ENCODE peak calls at places on chromosomes 13 and 19, in seven cellular contexts. One of them, this sample, is unnamed.

GRCh38 chr13:30763786-30764440 is 28.6 kb downstream of the ALOX5AP start:
- DNase-seq in astrocyte of the cerebellum: no peak
- DNase-seq in tibial artery: no peak
- DNase-seq in heart right ventricle: no peak
- DNase-seq in GM10248: no peak
- DNase-seq in GM12865: no peak
- DNase-seq in thyroid gland: no peak
- DNase-seq in this sample: no peak

GRCh38 chr13:94620286-94620896 is 18.7 kb downstream of the GPR180 start:
- DNase-seq in astrocyte of the cerebellum: no peak
- DNase-seq in tibial artery: no peak
- DNase-seq in heart right ventricle: no peak
- DNase-seq in GM10248: peak
- DNase-seq in GM12865: peak
- DNase-seq in thyroid gland: peak
- DNase-seq in this sample: no peak

GRCh38 chr13:34833562-34834182 is 108.4 kb upstream of the NBEA start:
- DNase-seq in astrocyte of the cerebellum: no peak
- DNase-seq in tibial artery: no peak
- DNase-seq in heart right ventricle: no peak
- DNase-seq in GM10248: no peak
- DNase-seq in GM12865: peak
- DNase-seq in thyroid gland: no peak
- DNase-seq in this sample: peak

GRCh38 chr19:51735759-51736449 is 12.1 kb upstream of the HAS1 start:
- DNase-seq in astrocyte of the cerebellum: peak
- DNase-seq in tibial artery: peak
- DNase-seq in heart right ventricle: peak
- DNase-seq in GM10248: no peak
- DNase-seq in GM12865: no peak
- DNase-seq in thyroid gland: no peak
- DNase-seq in this sample: no peak

GRCh38 chr19:33376423-33376822 is 2.9 kb downstream of the CEBPG start:
- DNase-seq in astrocyte of the cerebellum: peak
- DNase-seq in tibial artery: peak
- DNase-seq in heart right ventricle: peak
- DNase-seq in GM10248: no peak
- DNase-seq in GM12865: no peak
- DNase-seq in thyroid gland: peak
- DNase-seq in this sample: peak

GRCh38 chr13:21917046-21918010 is 246.5 kb downstream of the FGF9 start:
- DNase-seq in astrocyte of the cerebellum: no peak
- DNase-seq in tibial artery: no peak
- DNase-seq in heart right ventricle: no peak
- DNase-seq in GM10248: no peak
- DNase-seq in GM12865: no peak
- DNase-seq in thyroid gland: no peak
- DNase-seq in this sample: no peak

GRCh38 chr19:32498641-32499200 is 82.3 kb upstream of the PDCD5 start:
- DNase-seq in astrocyte of the cerebellum: no peak
- DNase-seq in tibial artery: no peak
- DNase-seq in heart right ventricle: no peak
- DNase-seq in GM10248: no peak
- DNase-seq in GM12865: no peak
- DNase-seq in thyroid gland: no peak
- DNase-seq in this sample: no peak

GRCh38 chr19:53019684-53020083 is 6.0 kb downstream of the ERVV-1 start:
- DNase-seq in astrocyte of the cerebellum: no peak
- DNase-seq in tibial artery: no peak
- DNase-seq in heart right ventricle: no peak
- DNase-seq in GM10248: no peak
- DNase-seq in GM12865: no peak
- DNase-seq in thyroid gland: peak
- DNase-seq in this sample: no peak

GRCh38 chr13:74040200-74040599 is 94.0 kb downstream of the KLF12 start:
- DNase-seq in astrocyte of the cerebellum: no peak
- DNase-seq in tibial artery: no peak
- DNase-seq in heart right ventricle: peak
- DNase-seq in GM10248: peak
- DNase-seq in GM12865: peak
- DNase-seq in thyroid gland: peak
- DNase-seq in this sample: peak
- TF ChIP-seq CTCF in astrocyte of the cerebellum: peak
- TF ChIP-seq CTCF in tibial artery: peak
- TF ChIP-seq CTCF in heart right ventricle: peak
- TF ChIP-seq CTCF in GM10248: peak
- TF ChIP-seq CTCF in GM12865: peak
- TF ChIP-seq CTCF in thyroid gland: no peak
- TF ChIP-seq CTCF in this sample: no peak

DNA sequence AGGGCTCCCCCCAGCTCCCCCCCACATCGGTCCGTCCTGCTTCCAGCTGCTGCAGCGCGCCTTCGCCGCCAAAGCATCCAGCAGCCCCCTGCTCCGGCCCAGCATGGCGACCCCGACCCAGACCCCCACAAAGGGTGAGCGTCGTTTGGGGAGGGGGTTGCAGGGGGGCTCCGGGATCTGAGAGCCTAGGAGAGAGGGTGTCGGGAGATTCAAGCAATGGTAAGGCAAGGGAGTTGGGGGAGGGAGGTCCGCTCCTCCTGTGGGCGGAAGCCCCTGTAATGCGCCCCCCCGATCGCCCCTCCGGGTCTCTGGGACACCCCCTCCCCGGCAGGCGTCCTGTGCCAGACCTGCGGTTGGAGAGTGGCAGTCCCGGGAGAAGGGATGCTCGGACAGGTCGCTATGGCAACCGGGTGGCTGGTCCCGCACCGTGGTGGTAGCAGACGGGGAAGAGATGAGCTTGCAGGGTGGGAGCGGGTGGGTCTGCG is at the start of gene FXYD7:
- DNase-seq in astrocyte of the cerebellum: no peak
- DNase-seq in tibial artery: no peak
- DNase-seq in heart right ventricle: no peak
- DNase-seq in GM10248: no peak
- DNase-seq in GM12865: no peak
- DNase-seq in thyroid gland: no peak
- DNase-seq in this sample: no peak
- TF ChIP-seq CTCF in astrocyte of the cerebellum: no peak
- TF ChIP-seq CTCF in tibial artery: peak
- TF ChIP-seq CTCF in heart right ventricle: peak
- TF ChIP-seq CTCF in GM10248: no peak
- TF ChIP-seq CTCF in GM12865: no peak
- TF ChIP-seq CTCF in thyroid gland: no peak
- TF ChIP-seq CTCF in this sample: no peak

GRCh38 chr19:896999-897398 is 3.7 kb downstream of the RNU6-9 start:
- DNase-seq in astrocyte of the cerebellum: no peak
- DNase-seq in tibial artery: no peak
- DNase-seq in heart right ventricle: no peak
- DNase-seq in GM10248: no peak
- DNase-seq in GM12865: no peak
- DNase-seq in thyroid gland: no peak
- DNase-seq in this sample: no peak

GRCh38 chr19:898663-899062 is 5.4 kb downstream of the RNU6-9 start:
- DNase-seq in astrocyte of the cerebellum: no peak
- DNase-seq in tibial artery: no peak
- DNase-seq in heart right ventricle: no peak
- DNase-seq in GM10248: no peak
- DNase-seq in GM12865: peak
- DNase-seq in thyroid gland: no peak
- DNase-seq in this sample: no peak

GRCh38 chr19:899363-900301 is 6.3 kb downstream of the RNU6-9 start:
- DNase-seq in astrocyte of the cerebellum: no peak
- DNase-seq in tibial artery: no peak
- DNase-seq in heart right ventricle: no peak
- DNase-seq in GM10248: no peak
- DNase-seq in GM12865: no peak
- DNase-seq in thyroid gland: no peak
- DNase-seq in this sample: no peak

GRCh38 chr19:896434-896833 is 3.1 kb downstream of the RNU6-9 start:
- DNase-seq in astrocyte of the cerebellum: no peak
- DNase-seq in tibial artery: no peak
- DNase-seq in heart right ventricle: no peak
- DNase-seq in GM10248: no peak
- DNase-seq in GM12865: no peak
- DNase-seq in thyroid gland: no peak
- DNase-seq in this sample: no peak

DNA sequence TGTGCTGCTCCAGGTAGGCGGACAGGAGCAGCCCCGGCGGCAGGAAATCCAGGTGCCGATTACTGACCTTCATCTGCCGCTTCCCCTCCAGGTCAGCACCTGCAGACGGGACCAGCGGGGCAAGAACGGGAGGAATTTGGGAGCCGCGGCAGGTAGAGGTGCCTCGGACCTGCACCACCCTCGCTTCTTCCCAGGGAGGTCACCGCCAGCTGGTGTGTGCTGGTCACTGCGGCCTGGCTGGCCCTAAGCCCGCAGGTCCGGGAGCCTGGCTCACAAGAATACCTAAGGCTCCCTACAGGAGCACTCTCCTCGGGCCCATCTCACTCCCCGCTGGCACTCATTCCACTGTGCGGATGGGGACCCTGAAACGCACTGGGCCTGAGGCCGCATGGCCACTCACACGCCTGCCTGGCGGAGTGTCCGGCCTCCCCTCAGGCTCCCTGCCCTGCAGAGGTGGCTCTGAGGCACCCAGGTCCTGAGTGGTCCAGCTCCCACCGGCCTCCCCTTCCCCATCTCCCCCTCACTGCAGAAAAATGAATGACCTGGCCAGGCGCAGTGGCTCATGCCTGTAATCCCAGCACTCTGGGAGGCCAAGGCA is 4.3 kb downstream of the RNU6-9 start:
- DNase-seq in astrocyte of the cerebellum: no peak
- DNase-seq in tibial artery: no peak
- DNase-seq in heart right ventricle: no peak
- DNase-seq in GM10248: no peak
- DNase-seq in GM12865: no peak
- DNase-seq in thyroid gland: no peak
- DNase-seq in this sample: no peak
- TF ChIP-seq CTCF in astrocyte of the cerebellum: no peak
- TF ChIP-seq CTCF in tibial artery: no peak
- TF ChIP-seq CTCF in heart right ventricle: no peak
- TF ChIP-seq CTCF in GM10248: no peak
- TF ChIP-seq CTCF in GM12865: no peak
- TF ChIP-seq CTCF in thyroid gland: no peak
- TF ChIP-seq CTCF in this sample: no peak

DNA sequence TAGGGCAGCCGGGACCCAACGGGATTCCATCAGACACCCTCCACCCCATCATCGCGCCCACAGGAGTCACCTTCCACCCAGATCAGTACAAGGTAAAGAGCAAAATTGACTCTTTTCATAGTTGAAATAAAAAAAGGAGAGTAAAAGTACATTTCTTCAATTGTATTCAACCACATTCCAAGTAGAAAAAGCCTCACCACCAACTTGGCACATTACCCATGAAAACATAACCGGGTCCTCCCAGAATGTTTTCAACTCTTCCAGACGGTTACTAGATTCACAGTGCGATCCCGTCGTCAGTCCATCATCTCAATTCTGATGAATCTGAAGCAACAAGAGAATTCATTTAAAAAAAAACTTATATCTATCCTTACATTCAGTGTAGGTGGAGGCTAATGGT is 125.2 kb downstream of the RAB20 start:
- DNase-seq in astrocyte of the cerebellum: peak
- DNase-seq in tibial artery: no peak
- DNase-seq in heart right ventricle: no peak
- DNase-seq in GM10248: no peak
- DNase-seq in GM12865: no peak
- DNase-seq in thyroid gland: no peak
- DNase-seq in this sample: no peak
- TF ChIP-seq CTCF in astrocyte of the cerebellum: no peak
- TF ChIP-seq CTCF in tibial artery: no peak
- TF ChIP-seq CTCF in heart right ventricle: no peak
- TF ChIP-seq CTCF in GM10248: no peak
- TF ChIP-seq CTCF in GM12865: no peak
- TF ChIP-seq CTCF in thyroid gland: no peak
- TF ChIP-seq CTCF in this sample: no peak

GRCh38 chr13:64158910-64159309 is 2743.3 kb upstream of the PCDH20 start:
- DNase-seq in astrocyte of the cerebellum: peak
- DNase-seq in tibial artery: no peak
- DNase-seq in heart right ventricle: no peak
- DNase-seq in GM10248: no peak
- DNase-seq in GM12865: no peak
- DNase-seq in thyroid gland: no peak
- DNase-seq in this sample: no peak
- TF ChIP-seq CTCF in astrocyte of the cerebellum: no peak
- TF ChIP-seq CTCF in tibial artery: no peak
- TF ChIP-seq CTCF in heart right ventricle: no peak
- TF ChIP-seq CTCF in GM10248: no peak
- TF ChIP-seq CTCF in GM12865: no peak
- TF ChIP-seq CTCF in thyroid gland: no peak
- TF ChIP-seq CTCF in this sample: no peak